ENCODE peak calls at places on chromosomes 7 and 10, in six cellular contexts. H is BE2C, E is Panc1, M is adrenal gland, U is Peyer's patch, V is heart left ventricle. S is an unnamed sample.
A peak's percentile ranks its signal among the peaks of the same experiment; 100 is the strongest.

GRCh38 chr10:78025685-78026364 is 3.5 kb downstream of the POLR3A start:
- DNase-seq in U (no peak), H (no peak), V (no peak), E (peak; percentile 86), M (no peak), S (no peak)

GRCh38 chr7:1358376-1359050 is 100.8 kb downstream of the MICALL2 start:
- DNase-seq in H (no peak), V (no peak), U (peak; percentile 20), M (no peak), E (no peak), S (no peak)

GRCh38 chr10:43427166-43427825 is 9.6 kb upstream of the ZNF487 start:
- DNase-seq in V (no peak), U (no peak), E (no peak), H (no peak), M (no peak), S (no peak)

GRCh38 chr10:123884351-123884906 is 7.2 kb downstream of the CPXM2 start:
- DNase-seq in V (no peak), E (no peak), H (no peak), U (no peak), M (no peak), S (no peak)

GRCh38 chr7:137697026-137697425 is 149.7 kb downstream of the DGKI start:
- DNase-seq in M (no peak), U (no peak), E (no peak), V (no peak), H (no peak), S (no peak)

GRCh38 chr10:21661087-21661486 is 127.1 kb downstream of the MLLT10 start:
- DNase-seq in H (no peak), E (no peak), M (no peak), U (no peak), V (no peak), S (no peak)

GRCh38 chr7:158384746-158385145 is 202.9 kb downstream of the PTPRN2 start:
- DNase-seq in V (no peak), U (no peak), E (no peak), H (no peak), M (no peak), S (no peak)

GRCh38 chr7:50818324-50818723 is 35.6 kb upstream of the GRB10 start:
- DNase-seq in V (no peak), M (no peak), H (no peak), E (no peak), U (no peak), S (no peak)

GRCh38 chr10:102632394-102633062 is 11.8 kb upstream of the TRIM8 start:
- DNase-seq in V (no peak), H (no peak), E (no peak), M (peak; percentile 56), U (no peak), S (no peak)

GRCh38 chr7:27965650-27966049 is 214.9 kb downstream of the JAZF1 start:
- DNase-seq in U (no peak), V (no peak), M (no peak), H (no peak), E (no peak), S (no peak)

GRCh38 chr10:73591935-73592699 is 975 bp upstream of the USP54 start:
- DNase-seq in E (peak; percentile 83), V (peak; percentile 58), H (peak; percentile 63), M (no peak), U (peak; percentile 72), S (no peak)

GRCh38 chr10:26455567-26456315 is 17.6 kb downstream of the APBB1IP start:
- DNase-seq in U (no peak), M (no peak), V (no peak), H (no peak), E (no peak), S (no peak)

GRCh38 chr7:157013101-157013500 is 2.6 kb upstream of the MNX1 start:
- DNase-seq in U (no peak), M (no peak), E (no peak), H (no peak), V (no peak), S (no peak)

GRCh38 chr7:149071641-149072437 is 18.7 kb downstream of the ZNF786 start:
- DNase-seq in E (no peak), V (peak; percentile 13), U (no peak), H (peak; percentile 43), M (no peak), S (peak; percentile 16)

GRCh38 chr7:108684629-108685028 is 115.0 kb downstream of the DNAJB9 start:
- DNase-seq in M (no peak), U (no peak), E (no peak), V (no peak), H (no peak), S (no peak)

GRCh38 chr10:12341526-12341925 is 7.8 kb upstream of the CAMK1D start:
- DNase-seq in M (no peak), U (no peak), V (no peak), H (no peak), E (no peak), S (no peak)

GRCh38 chr7:105808703-105809590 is 67.5 kb downstream of the ATXN7L1 start:
- DNase-seq in H (no peak), V (no peak), E (no peak), M (no peak), U (no peak), S (peak; percentile 30)

GRCh38 chr10:89981891-89982290 is 280.5 kb downstream of the KIF20B start:
- DNase-seq in E (no peak), H (no peak), U (no peak), M (no peak), V (no peak), S (no peak)

GRCh38 chr7:36083626-36084380 is 69.3 kb upstream of the EEPD1 start:
- DNase-seq in U (no peak), V (no peak), E (no peak), H (no peak), M (no peak), S (no peak)

GRCh38 chr10:14838582-14839304 is 637 bp downstream of the HSPA14 start:
- DNase-seq in U (peak; percentile 61), M (peak; percentile 44), E (no peak), V (peak; percentile 24), H (peak; percentile 45), S (peak; percentile 2)

GRCh38 chr10:11521860-11522259 is 89.6 kb downstream of the USP6NL start:
- DNase-seq in H (no peak), U (no peak), V (no peak), E (no peak), M (no peak), S (no peak)

GRCh38 chr10:23157691-23158369 is 34.3 kb upstream of the PTF1A start:
- DNase-seq in U (no peak), H (peak; percentile 53), E (no peak), V (no peak), M (peak; percentile 34), S (no peak)

GRCh38 chr7:154424370-154424769 is 372.2 kb downstream of the DPP6 start:
- DNase-seq in U (no peak), M (no peak), H (no peak), V (no peak), E (no peak), S (no peak)

GRCh38 chr7:141460781-141461715 is 90.2 kb upstream of the AGK start:
- DNase-seq in M (no peak), E (no peak), U (no peak), V (no peak), H (no peak), S (no peak)

GRCh38 chr7:121744877-121745276 is 128.1 kb upstream of the PTPRZ1 start:
- DNase-seq in H (no peak), M (no peak), U (no peak), E (no peak), V (no peak), S (no peak)

GRCh38 chr10:9781681-9782080 is 1236.0 kb upstream of the CELF2 start:
- DNase-seq in U (no peak), M (no peak), E (no peak), V (no peak), H (no peak), S (no peak)

GRCh38 chr10:9786576-9786975 is 1231.1 kb upstream of the CELF2 start:
- DNase-seq in M (no peak), E (no peak), H (no peak), U (no peak), V (no peak), S (no peak)

GRCh38 chr10:9789996-9790395 is 1227.7 kb upstream of the CELF2 start:
- DNase-seq in E (no peak), M (no peak), U (no peak), H (no peak), V (no peak), S (no peak)

DNA sequence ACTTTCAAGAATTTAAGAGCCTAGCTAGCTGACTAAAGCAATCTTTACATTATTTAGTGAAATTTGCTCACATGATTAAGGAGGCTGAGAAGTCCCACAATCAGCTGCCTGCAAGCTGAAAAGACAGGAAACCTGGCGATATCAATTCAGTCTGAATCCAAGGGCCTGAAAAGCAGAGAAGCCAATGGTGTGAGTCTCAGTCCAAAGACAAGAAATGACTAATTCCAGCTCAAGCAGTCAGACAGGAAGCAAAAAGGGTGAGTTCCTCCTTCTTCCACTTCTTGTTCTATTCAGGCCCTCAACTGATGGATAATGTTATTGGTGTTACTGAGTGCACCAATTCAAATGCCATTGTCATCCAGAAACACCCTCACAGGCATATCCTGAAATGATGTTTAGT is 1231.6 kb upstream of the CELF2 start:
- DNase-seq in M (no peak), H (no peak), V (no peak), U (no peak), E (no peak), S (no peak)
- H3K4me1 ChIP-seq in M (no peaks in the 10 kb centered on the region), H (no peaks in the 10 kb centered on the region), V (no peaks in the 10 kb centered on the region), U (no peaks in the 10 kb centered on the region), E (no peaks in the 10 kb centered on the region), S (no peaks in the 10 kb centered on the region)

DNA sequence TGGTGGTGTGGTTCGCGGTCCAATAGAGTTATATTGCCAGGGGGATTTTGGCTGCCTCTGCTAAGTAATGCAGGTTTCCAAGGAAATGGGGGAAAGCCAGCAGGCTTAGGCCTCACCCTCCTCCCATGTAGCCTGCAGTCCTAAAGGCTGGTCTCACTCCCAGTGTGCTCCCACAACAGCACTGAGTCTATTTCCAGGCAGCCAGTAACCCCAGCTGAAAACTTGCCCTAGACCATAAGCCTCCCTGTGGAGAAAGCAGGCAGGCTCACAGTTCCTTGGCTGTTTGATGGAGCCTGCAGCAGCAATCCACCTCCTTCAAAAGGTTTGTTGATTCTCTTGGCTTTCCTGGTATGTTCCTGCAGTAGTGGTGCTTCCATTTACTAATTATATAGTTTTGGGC is 220.0 kb upstream of the ZNF804B start:
- DNase-seq in V (no peak), E (no peak), M (no peak), H (no peak), U (no peak), S (no peak)
- H3K4me3 ChIP-seq in V (no peak overlapping the region), E (no peak overlapping the region), M (no peak overlapping the region), H (no peak overlapping the region), U (no peak overlapping the region), S (no peak overlapping the region)

GRCh38 chr7:100880645-100881044 is 5.7 kb downstream of the SRRT start:
- DNase-seq in E (no peak), H (peak; percentile 6), V (no peak), U (no peak), M (no peak), S (no peak)
- H3K36me3 ChIP-seq in E (peaks cover 10% of the 10 kb centered on the region), H (peaks cover 91% of the 10 kb centered on the region), V (peaks cover 63% of the 10 kb centered on the region), U (peaks cover 4% of the 10 kb centered on the region), M (peaks cover 67% of the 10 kb centered on the region), S (peaks cover 56% of the 10 kb centered on the region)

DNA sequence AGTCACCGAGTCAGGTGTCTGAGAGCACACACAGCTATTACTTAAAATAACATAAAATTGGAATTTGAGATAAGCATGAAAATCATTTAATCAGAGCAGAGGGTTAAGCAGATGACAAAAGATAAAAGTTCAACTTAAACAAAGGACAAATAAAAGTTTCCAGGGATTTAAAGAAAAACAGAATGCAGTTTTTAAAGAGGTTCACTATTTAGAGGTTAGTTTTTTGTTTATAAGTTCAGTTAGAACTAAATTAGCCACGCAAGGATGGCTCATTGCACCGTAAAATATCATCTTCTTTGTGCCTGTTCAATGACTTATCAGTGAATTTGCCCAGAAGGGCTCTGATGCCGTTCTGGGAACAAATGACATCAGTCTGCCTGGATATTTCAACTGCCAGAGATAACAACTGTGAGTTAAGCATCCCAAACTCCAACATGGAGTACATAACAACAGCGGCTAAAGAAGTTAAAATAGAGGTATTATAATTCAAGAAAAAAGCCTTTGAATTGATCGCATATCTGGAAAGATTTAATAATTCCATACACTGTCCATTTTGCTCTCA is 107.8 kb downstream of the ANK3 start:
- DNase-seq in E (no peak), H (peak; percentile 46), V (no peak), M (no peak), U (no peak), S (no peak)
- H3K4me1 ChIP-seq in E (no peaks in the 10 kb centered on the region), H (peaks cover 4% of the 10 kb centered on the region), V (peaks cover 10% of the 10 kb centered on the region), M (no peaks in the 10 kb centered on the region), U (no peaks in the 10 kb centered on the region), S (no peaks in the 10 kb centered on the region)

S was measured in effector memory CD4-positive, alpha-beta T cell.